ENCODE peak calls at places on chromosomes 7 and 10, in ten cellular contexts. J is WTC11, B is A549, N is NB4, H is H1, V is SK-N-SH, P is HepG2, R is HCT116, K is K562, T is GM12878. L is an unnamed sample.

GRCh38 chr10:62205750-62206399 is 62.8 kb downstream of the RTKN2 start:
- DNase-seq in V (no peak), K (no peak), P (no peak), N (no peak), H (no peak), J (no peak), T (no peak), R (no peak), B (no peak), L (no peak)

GRCh38 chr10:94232711-94233383 is 129.9 kb downstream of the NOC3L start:
- DNase-seq in R (no peak), N (no peak), K (no peak), V (no peak), J (no peak), H (no peak), P (peak), B (no peak), T (no peak), L (no peak)

GRCh38 chr10:47414227-47414592 is 30.1 kb upstream of the ZNF488 start:
- DNase-seq in J (no peak), P (no peak), K (no peak), B (no peak), T (no peak), N (no peak), R (no peak), H (no peak), V (no peak), L (no peak)

GRCh38 chr7:79236352-79237028 is 217.0 kb downstream of the MAGI2 start:
- DNase-seq in H (no peak), R (no peak), N (no peak), V (no peak), B (no peak), K (no peak), P (no peak), T (no peak), J (no peak), L (no peak)

GRCh38 chr10:129769381-129770116 is 194.5 kb downstream of the EBF3 start:
- DNase-seq in V (no peak), B (no peak), R (no peak), T (no peak), K (no peak), N (peak), J (peak), P (no peak), H (no peak), L (no peak)

GRCh38 chr10:102431452-102432124 is 786 bp downstream of the CUEDC2 start:
- DNase-seq in N (peak), J (no peak), T (no peak), H (no peak), P (no peak), B (no peak), R (no peak), K (peak), V (peak), L (no peak)

GRCh38 chr7:38629621-38630020 is 1.6 kb downstream of the AMPH start:
- DNase-seq in V (no peak), B (no peak), P (no peak), R (no peak), K (no peak), T (no peak), J (no peak), H (no peak), N (no peak), L (no peak)

GRCh38 chr7:41058986-41059741 is 643.7 kb downstream of the INHBA start:
- DNase-seq in V (no peak), H (peak), J (peak), P (no peak), T (no peak), K (no peak), B (no peak), R (no peak), N (no peak), L (no peak)

GRCh38 chr10:102455893-102456471 is 4.6 kb upstream of the C10orf95 start:
- DNase-seq in V (no peak), J (no peak), N (peak), H (no peak), K (peak), P (no peak), R (no peak), T (no peak), B (no peak), L (no peak)

GRCh38 chr7:104327963-104328307 is 468 bp upstream of the LHFPL3 start:
- DNase-seq in R (no peak), V (no peak), B (no peak), K (no peak), J (peak), N (no peak), P (no peak), H (no peak), T (no peak), L (no peak)

GRCh38 chr7:99418260-99418659 is 9.5 kb downstream of the BUD31 start:
- DNase-seq in B (no peak), K (no peak), R (no peak), P (no peak), J (no peak), H (no peak), T (no peak), N (no peak), V (no peak), L (no peak)

GRCh38 chr7:155842496-155843265 is 30.4 kb upstream of the SHH start:
- DNase-seq in T (no peak), R (no peak), J (no peak), B (no peak), K (no peak), N (no peak), H (no peak), P (no peak), V (no peak), L (no peak)

GRCh38 chr7:151083824-151084160 is 499 bp upstream of the TMUB1 start:
- DNase-seq in T (no peak), N (no peak), H (no peak), J (no peak), K (no peak), V (no peak), B (no peak), P (no peak), R (no peak), L (no peak)

GRCh38 chr7:37916673-37917660 is at the start of gene SFRP4:
- DNase-seq in H (no peak), T (no peak), V (peak), J (peak), P (peak), B (peak), N (peak), K (peak), R (peak), L (peak)

GRCh38 chr7:107971613-107972012 is 31.3 kb downstream of the LAMB1 start:
- DNase-seq in T (no peak), J (no peak), N (peak), H (no peak), K (peak), R (no peak), V (no peak), B (no peak), P (no peak), L (peak)

GRCh38 chr10:24952701-24953349 is 419 bp upstream of the PRTFDC1 start:
- DNase-seq in P (no peak), K (peak), R (no peak), T (no peak), J (no peak), B (peak), N (no peak), V (peak), H (no peak), L (peak)

GRCh38 chr7:137592232-137592896 is 248.8 kb upstream of the PTN start:
- DNase-seq in R (peak), T (no peak), V (peak), B (peak), P (peak), H (peak), J (peak), N (peak), K (peak), L (peak)

GRCh38 chr7:149732611-149733010 is 40.8 kb downstream of the ZNF467 start:
- DNase-seq in B (no peak), N (no peak), P (no peak), T (no peak), J (no peak), R (no peak), V (no peak), H (no peak), K (no peak), L (no peak)

GRCh38 chr10:29501692-29502091 is 133.1 kb downstream of the SVIL start:
- DNase-seq in B (peak), V (no peak), R (peak), P (no peak), H (no peak), J (no peak), T (no peak), K (no peak), N (no peak), L (no peak)

GRCh38 chr7:38753347-38753746 is 122.2 kb upstream of the AMPH start:
- DNase-seq in V (no peak), P (no peak), K (no peak), H (no peak), N (no peak), J (no peak), T (no peak), R (no peak), B (no peak), L (no peak)

GRCh38 chr7:40519009-40519408 is 384.2 kb downstream of the SUGCT start:
- DNase-seq in K (no peak), T (no peak), B (no peak), N (no peak), V (no peak), P (no peak), J (no peak), R (no peak), H (no peak), L (no peak)

GRCh38 chr7:110964770-110965169 is 126.2 kb upstream of the LRRN3 start:
- DNase-seq in K (no peak), T (no peak), V (no peak), R (no peak), N (no peak), J (no peak), B (no peak), H (no peak), P (no peak), L (no peak)

GRCh38 chr7:103626776-103627175 is 180.8 kb upstream of the SLC26A5 start:
- DNase-seq in P (no peak), H (no peak), J (no peak), T (no peak), B (no peak), K (no peak), R (no peak), N (no peak), V (no peak), L (no peak)

GRCh38 chr7:99665312-99665759 is 14.5 kb downstream of the CYP3A5 start:
- DNase-seq in K (peak), R (no peak), B (no peak), H (no peak), N (no peak), T (no peak), J (no peak), P (no peak), V (no peak), L (no peak)

GRCh38 chr7:45435846-45436245 is 138.3 kb upstream of the ADCY1 start:
- DNase-seq in K (no peak), J (no peak), R (no peak), V (no peak), B (peak), N (peak), T (no peak), H (no peak), P (no peak), L (no peak)

GRCh38 chr7:17403996-17404395 is 105.5 kb downstream of the AHR start:
- DNase-seq in H (no peak), J (no peak), T (no peak), V (no peak), B (no peak), K (no peak), R (no peak), N (peak), P (peak), L (no peak)

GRCh38 chr10:114234132-114234531 is 4.9 kb upstream of the VWA2 start:
- DNase-seq in J (no peak), H (no peak), B (no peak), N (no peak), V (no peak), K (no peak), T (no peak), R (no peak), P (no peak), L (no peak)

GRCh38 chr7:144408116-144408515 is 4.6 kb upstream of the NOBOX start:
- DNase-seq in R (no peak), P (no peak), V (no peak), B (no peak), J (no peak), N (no peak), T (no peak), K (no peak), H (no peak), L (no peak)

GRCh38 chr7:1419688-1420087 is 39.6 kb downstream of the MICALL2 start:
- DNase-seq in J (no peak), T (no peak), H (no peak), V (no peak), K (no peak), N (no peak), R (no peak), P (no peak), B (no peak), L (no peak)

GRCh38 chr10:60663850-60664249 is 114.4 kb upstream of the CDK1 start:
- DNase-seq in H (no peak), J (no peak), T (no peak), R (no peak), B (no peak), P (peak), V (no peak), N (no peak), K (no peak), L (no peak)

GRCh38 chr10:102152545-102152890 is 329 bp downstream of the NOLC1 start:
- DNase-seq in H (no peak), B (no peak), R (no peak), T (no peak), V (no peak), K (no peak), N (no peak), J (no peak), P (no peak), L (no peak)

GRCh38 chr7:28748934-28749584 is 209.1 kb downstream of the TRIL start:
- DNase-seq in K (no peak), V (no peak), N (peak), P (no peak), H (no peak), J (no peak), R (peak), T (no peak), B (peak), L (peak)

GRCh38 chr10:5775705-5776104 is 37.5 kb downstream of the GDI2 start:
- DNase-seq in V (no peak), N (no peak), P (no peak), H (no peak), T (no peak), R (no peak), J (no peak), K (no peak), B (no peak), L (no peak)

GRCh38 chr10:86360657-86361056 is 5.9 kb downstream of the GRID1 start:
- DNase-seq in J (no peak), H (no peak), P (no peak), R (no peak), K (no peak), T (no peak), B (no peak), V (no peak), N (no peak), L (no peak)

GRCh38 chr7:7554021-7554432 is 12.7 kb upstream of the MIOS start:
- DNase-seq in B (no peak), P (no peak), J (no peak), K (no peak), N (no peak), H (no peak), T (no peak), V (no peak), R (no peak), L (no peak)

GRCh38 chr10:34862892-34863291 is 47.8 kb upstream of the PARD3 start:
- DNase-seq in N (no peak), B (no peak), T (no peak), P (no peak), J (no peak), K (no peak), H (no peak), V (no peak), R (no peak), L (no peak)

DNA sequence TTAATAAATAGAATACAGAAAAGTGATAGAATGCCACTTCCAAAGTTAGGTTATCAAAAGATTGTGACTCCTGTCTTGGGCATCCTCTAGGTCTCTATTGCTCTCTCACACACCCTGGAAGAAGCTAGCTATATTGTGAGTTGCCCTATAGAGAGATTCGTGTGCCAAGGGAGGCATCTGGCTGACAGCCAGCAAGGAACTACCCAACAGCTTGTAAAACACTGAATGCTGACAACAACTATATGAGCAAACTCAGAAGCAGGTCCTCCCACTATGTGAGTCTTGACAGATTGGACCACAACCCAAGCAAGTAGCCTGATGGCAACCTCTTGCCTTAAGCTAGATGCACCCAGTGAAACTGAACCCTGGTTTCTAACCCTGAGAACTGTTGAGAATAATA is 55.7 kb upstream of the CDK14 start:
- DNase-seq in B (no peak), V (no peak), K (no peak), P (no peak), J (no peak), R (no peak), N (no peak), H (no peak), T (no peak), L (no peak)
- TF ChIP-seq MAX in B (no peak), V (no peak), K (no peak), P (no peak), J (no peak), R (no peak), N (no peak), H (no peak), T (no peak), L (no peak)

GRCh38 chr7:73770002-73770859 is at the start of gene CLDN3:
- DNase-seq in H (peak), R (peak), P (no peak), V (peak), J (peak), T (no peak), N (peak), B (peak), K (peak), L (no peak)
- TF ChIP-seq MAX in H (peak), R (peak), P (peak), V (no peak), J (peak), T (no peak), N (no peak), B (peak), K (no peak), L (no peak)

GRCh38 chr7:30879139-30880089 is 32.2 kb upstream of the AQP1 start:
- DNase-seq in R (no peak), T (no peak), N (no peak), K (no peak), P (no peak), V (no peak), J (peak), H (no peak), B (no peak), L (no peak)

GRCh38 chr7:30880090-30880704 is 31.5 kb upstream of the AQP1 start:
- DNase-seq in J (no peak), N (no peak), B (no peak), K (no peak), T (no peak), P (no peak), H (no peak), V (no peak), R (no peak), L (no peak)

GRCh38 chr7:30874656-30875317 is 36.9 kb upstream of the AQP1 start:
- DNase-seq in J (no peak), N (no peak), V (no peak), P (no peak), B (no peak), T (no peak), K (no peak), R (no peak), H (no peak), L (no peak)

GRCh38 chr7:30877993-30878392 is 33.7 kb upstream of the AQP1 start:
- DNase-seq in K (no peak), P (no peak), R (no peak), V (no peak), T (no peak), B (no peak), H (no peak), J (no peak), N (no peak), L (no peak)

GRCh38 chr7:30877010-30877740 is 34.5 kb upstream of the AQP1 start:
- DNase-seq in K (no peak), J (peak), B (no peak), R (no peak), P (no peak), T (no peak), H (no peak), N (no peak), V (no peak), L (no peak)
- TF ChIP-seq MAX in K (no peak), J (no peak), B (no peak), R (no peak), P (no peak), T (no peak), H (peak), N (no peak), V (no peak), L (no peak)

GRCh38 chr10:83343676-83344075 is 795.6 kb upstream of the GHITM start:
- DNase-seq in J (no peak), V (no peak), T (no peak), K (no peak), P (no peak), B (no peak), H (no peak), N (no peak), R (no peak), L (no peak)

DNA sequence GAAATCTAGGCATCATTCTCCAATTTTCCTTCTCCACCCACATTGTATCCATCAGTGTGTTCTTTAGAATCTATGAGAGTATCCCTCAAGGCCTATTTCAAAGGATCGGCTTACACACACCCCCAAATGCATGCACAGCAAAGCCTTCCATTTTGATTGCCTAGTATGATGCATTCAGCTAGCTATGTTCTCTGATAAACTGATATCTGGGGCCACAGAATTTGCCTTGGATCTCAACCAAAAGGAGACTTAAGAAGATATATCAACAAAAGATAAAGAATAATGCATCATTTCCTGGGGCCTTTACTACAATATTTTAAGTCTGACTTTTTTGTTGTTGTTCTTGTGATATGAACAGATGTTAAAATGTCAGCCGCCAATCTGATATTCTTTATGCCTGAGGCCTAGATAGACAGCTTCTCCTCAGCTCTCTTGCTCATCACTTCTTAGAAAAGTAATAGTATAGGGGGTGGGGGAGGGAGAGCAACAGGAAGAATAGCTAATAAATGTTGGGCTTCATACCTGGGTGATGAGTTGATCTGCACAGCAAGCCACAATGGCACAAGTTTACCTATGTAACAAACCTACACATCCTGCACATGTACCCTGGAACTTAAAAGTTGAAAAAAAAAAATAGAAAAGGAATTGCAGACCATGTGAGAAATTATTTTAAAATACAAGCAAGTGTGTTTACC is 792.9 kb upstream of the GHITM start:
- DNase-seq in R (no peak), P (no peak), V (no peak), B (no peak), N (no peak), K (no peak), T (no peak), J (no peak), H (no peak), L (no peak)
- TF ChIP-seq MAX in R (no peak), P (no peak), V (no peak), B (no peak), N (no peak), K (no peak), T (no peak), J (no peak), H (no peak), L (no peak)

L was measured in endothelial cell of umbilical vein.